ENCODE peak calls at places on chromosomes 16 and 17, in eight cellular contexts. G is stimulated activated CD4-positive, alpha-beta T cell treated with anti-CD3 and anti-CD28 coated beads, Interleukin-2, amount 100 ng/mL, for 4 hours; Q is posterior cingulate gyrus; R is NCI-H2081 treated with DMSO at 0.1 percent for 48 hours; Z is NCI-H774; H is NCI-H460; V is hypothalamus; W is Caco-2. X is an unnamed sample.

GRCh38 chr17:80262291-80262690 is 1.6 kb downstream of the RNF213 start:
- DNase-seq in H (no peak), W (no peak), R (no peak), Q (no peak), Z (no peak), V (no peak), G (no peak), X (no peak)

GRCh38 chr17:40311575-40311974 is 2.6 kb downstream of the RARA start:
- DNase-seq in G (no peak), Q (peak; percentile 82), V (no peak), W (no peak), H (no peak), Z (no peak), R (peak; percentile 44), X (peak; percentile 50)

GRCh38 chr17:76542984-76543383 is 3.1 kb downstream of the PRCD start:
- DNase-seq in Z (no peak), Q (peak; percentile 65), W (no peak), H (no peak), R (no peak), G (no peak), V (no peak), X (no peak)

GRCh38 chr17:83200231-83200699 is 120.9 kb downstream of the METRNL start:
- DNase-seq in W (no peak), G (no peak), R (no peak), Q (peak; percentile 75), H (peak; percentile 52), V (no peak), Z (no peak), X (no peak)

GRCh38 chr17:66834919-66835454 is at the start of gene CACNG5:
- DNase-seq in Q (no peak), G (no peak), V (no peak), R (no peak), W (peak; percentile 35), H (no peak), Z (peak; percentile 51), X (no peak)

GRCh38 chr16:72859581-72859980 is 188.3 kb downstream of the ZFHX3 start:
- DNase-seq in R (no peak), V (no peak), Z (no peak), W (no peak), H (no peak), Q (no peak), G (no peak), X (no peak)

GRCh38 chr16:58515871-58516767 is 802 bp downstream of the SETD6 start:
- DNase-seq in Q (peak; percentile 88), R (no peak), H (no peak), V (no peak), G (peak; percentile 21), Z (peak; percentile 31), W (peak; percentile 73), X (no peak)

GRCh38 chr16:12120331-12120981 is 143.9 kb downstream of the SNX29 start:
- DNase-seq in W (no peak), H (peak; percentile 58), G (no peak), V (no peak), Q (no peak), R (no peak), Z (no peak), X (peak; percentile 8)

GRCh38 chr17:1813088-1813487 is 16.6 kb downstream of the SMYD4 start:
- DNase-seq in V (no peak), W (no peak), G (no peak), R (no peak), Z (no peak), H (no peak), Q (no peak), X (peak; percentile 18)

GRCh38 chr17:491086-492014 is 138.7 kb upstream of the RPH3AL start:
- DNase-seq in G (no peak), Z (no peak), V (no peak), Q (peak; percentile 86), H (no peak), R (no peak), W (peak; percentile 71), X (peak; percentile 85)

GRCh38 chr16:70495425-70496182 is 27.8 kb downstream of the COG4 start:
- DNase-seq in Z (no peak), Q (peak; percentile 90), W (no peak), R (no peak), H (no peak), V (no peak), G (no peak), X (no peak)

GRCh38 chr16:10181196-10182162 is 749 bp downstream of the GRIN2A start:
- DNase-seq in R (no peak), V (peak; percentile 26), H (peak; percentile 11), W (peak; percentile 67), G (no peak), Z (no peak), Q (peak; percentile 98), X (peak; percentile 80)